ENCODE peak calls at places on chromosomes 1 and 21, in five cellular contexts. S, G, V, U and Q are unnamed samples.

GRCh38 chr1:220887202-220887867 is 8.1 kb downstream of the HLX start:
- DNase-seq in U (no peak), G (no peak), V (no peak), S (no peak), Q (no peak)

GRCh38 chr1:52288286-52288685 is 77.7 kb downstream of the CC2D1B start:
- DNase-seq in V (no peak), G (no peak), U (no peak), S (no peak), Q (no peak)

GRCh38 chr1:178143730-178144343 is 49.9 kb downstream of the RASAL2 start:
- DNase-seq in G (no peak), S (no peak), V (no peak), U (no peak), Q (no peak)

GRCh38 chr1:208181259-208181816 is 62.8 kb downstream of the PLXNA2 start:
- DNase-seq in G (no peak), V (no peak), S (no peak), U (no peak), Q (no peak)

GRCh38 chr1:53370369-53370961 is 42.6 kb upstream of the LRP8 start:
- DNase-seq in G (no peak), S (no peak), V (peak), U (peak), Q (no peak)

GRCh38 chr1:214933375-214933774 is 149.2 kb upstream of the KCNK2 start:
- DNase-seq in V (no peak), U (no peak), G (no peak), S (no peak), Q (no peak)

GRCh38 chr1:247373721-247374141 is 42.1 kb upstream of the ZNF496 start:
- DNase-seq in V (no peak), G (peak), S (peak), U (peak), Q (peak)

GRCh38 chr1:67683736-67684525 is 1.1 kb upstream of the GADD45A start:
- DNase-seq in S (no peak), V (no peak), U (no peak), G (peak), Q (no peak)

GRCh38 chr1:25066731-25067520 is 136.8 kb upstream of the RUNX3 start:
- DNase-seq in S (no peak), G (no peak), U (no peak), V (no peak), Q (no peak)

GRCh38 chr1:88917321-88918025 is 26.1 kb upstream of the GTF2B start:
- DNase-seq in U (no peak), G (no peak), S (no peak), V (no peak), Q (no peak)

GRCh38 chr1:154384650-154385557 is 20.2 kb upstream of the IL6R start:
- DNase-seq in S (no peak), U (no peak), V (no peak), G (no peak), Q (no peak)

GRCh38 chr1:156090822-156091188 is 8.5 kb upstream of the MEX3A start:
- DNase-seq in V (no peak), S (peak), U (peak), G (peak), Q (peak)

GRCh38 chr1:208179850-208180416 is 64.3 kb downstream of the PLXNA2 start:
- DNase-seq in S (no peak), G (no peak), U (no peak), V (no peak), Q (no peak)

GRCh38 chr1:36248250-36248894 is 24.1 kb downstream of the THRAP3 start:
- DNase-seq in U (peak), G (peak), S (peak), V (peak), Q (peak)

GRCh38 chr1:68795956-68796355 is 299.1 kb upstream of the DEPDC1 start:
- DNase-seq in S (no peak), V (no peak), U (no peak), G (no peak), Q (no peak)

GRCh38 chr1:84268346-84268745 is 33.2 kb upstream of the SAMD13 start:
- DNase-seq in S (no peak), V (no peak), U (no peak), G (no peak), Q (no peak)

GRCh38 chr1:192573499-192573898 is 2.1 kb upstream of the RGS1 start:
- DNase-seq in G (no peak), U (no peak), S (no peak), V (no peak), Q (no peak)

GRCh38 chr1:201656670-201657032 is 117.7 kb downstream of the NAV1 start:
- DNase-seq in U (no peak), V (no peak), G (no peak), S (no peak), Q (peak)

GRCh38 chr1:201662646-201663045 is 123.7 kb downstream of the NAV1 start:
- DNase-seq in G (no peak), V (no peak), U (no peak), S (no peak), Q (no peak)

GRCh38 chr1:201660931-201661822 is 122.2 kb downstream of the NAV1 start:
- DNase-seq in S (no peak), V (no peak), G (no peak), U (no peak), Q (no peak)

GRCh38 chr1:201661823-201662213 is 122.9 kb downstream of the NAV1 start:
- DNase-seq in S (no peak), U (no peak), G (no peak), V (no peak), Q (no peak)

DNA sequence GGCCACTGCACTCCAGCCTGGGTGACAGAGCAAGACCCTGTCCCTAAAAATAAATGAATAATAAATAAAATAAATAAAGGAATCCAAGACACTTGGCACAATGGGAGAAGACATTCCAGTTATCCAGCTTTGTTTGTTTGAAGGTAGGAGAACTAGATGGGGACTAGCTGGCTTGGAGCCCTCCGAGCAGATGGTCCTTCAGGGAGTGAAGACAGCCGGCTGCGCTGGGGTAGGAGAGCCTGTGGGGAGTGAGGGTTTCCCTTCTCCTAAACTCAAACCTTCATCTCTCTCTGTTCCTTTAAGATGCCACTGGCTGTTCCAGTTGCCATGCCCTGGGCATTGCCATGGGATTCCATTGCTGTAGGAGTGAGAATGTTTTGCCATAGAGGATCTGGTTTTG is 120.6 kb downstream of the NAV1 start:
- DNase-seq in U (no peak), G (no peak), V (no peak), S (no peak), Q (no peak)
- H3K27ac ChIP-seq in U (no peak), G (no peak), V (no peak), S (no peak), Q (no peak)

DNA sequence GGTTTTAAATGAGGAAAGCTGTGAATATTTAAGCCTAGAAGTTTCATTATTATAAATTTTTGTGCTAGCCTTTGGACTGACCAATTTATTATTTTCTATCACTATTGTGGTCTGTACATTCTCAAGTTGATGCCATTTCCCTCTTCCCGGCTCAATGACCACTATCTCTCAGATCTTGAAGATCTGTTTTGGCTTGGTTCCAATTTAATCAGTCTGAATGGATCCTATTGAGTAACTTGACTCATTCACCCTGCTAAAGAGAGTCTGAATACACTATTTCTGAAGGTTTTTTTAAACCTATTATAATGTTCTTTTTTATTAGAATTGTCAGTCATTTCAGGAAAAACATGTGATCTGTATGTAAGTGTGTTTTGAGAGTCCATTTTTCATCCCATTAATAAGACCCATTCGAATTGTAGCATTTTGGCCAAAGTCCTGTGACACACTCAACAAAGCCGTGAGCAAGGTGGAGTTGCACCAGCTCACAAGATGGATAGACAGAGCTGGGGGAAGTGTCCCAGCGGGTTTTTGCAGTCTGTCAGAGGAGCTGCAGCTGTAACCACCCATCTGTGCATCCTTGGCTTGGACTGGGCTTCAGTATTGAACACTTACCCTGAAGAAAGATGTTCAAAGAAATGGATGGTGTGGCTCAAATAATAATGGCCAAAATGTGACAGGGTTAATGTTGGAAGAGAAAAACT is 145.6 kb downstream of the NFIA start:
- DNase-seq in V (no peak), U (no peak), S (no peak), G (no peak), Q (no peak)
- H3K27ac ChIP-seq in V (no peak), U (no peak), S (no peak), G (no peak), Q (no peak)

GRCh38 chr21:26091480-26092018 is 79.0 kb downstream of the APP start:
- DNase-seq in G (no peak), V (no peak), S (no peak), U (no peak), Q (no peak)
- H3K27ac ChIP-seq in G (no peak), V (no peak), S (no peak), U (no peak), Q (no peak)

DNA sequence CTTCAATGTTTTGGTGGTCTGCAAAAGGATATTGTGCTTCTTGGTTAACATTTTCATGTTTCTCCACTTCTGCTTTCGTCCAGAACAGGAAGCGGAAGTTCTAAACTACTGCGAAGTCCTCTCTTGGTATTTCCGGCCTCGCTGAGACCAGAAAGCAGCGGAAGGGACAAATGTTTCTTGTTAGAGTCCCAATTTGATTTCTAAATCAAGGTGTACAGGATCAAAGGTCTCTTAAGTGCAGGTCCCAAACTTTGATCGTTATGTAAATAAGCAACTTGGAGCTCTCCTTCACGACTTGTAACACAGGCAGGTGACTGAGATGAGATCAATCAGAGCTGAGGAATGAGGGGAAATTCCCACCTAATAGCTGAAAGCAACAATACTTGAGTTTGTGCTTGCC is 40.1 kb upstream of the HMCN1 start:
- DNase-seq in V (no peak), G (no peak), S (no peak), U (no peak), Q (no peak)
- H3K27ac ChIP-seq in V (no peak), G (no peak), S (peak), U (peak), Q (no peak)

GRCh38 chr1:30981172-30981571 is 72.6 kb upstream of the SDC3 start:
- DNase-seq in U (no peak), G (no peak), S (no peak), V (no peak), Q (no peak)

GRCh38 chr1:30984991-30985503 is 76.5 kb upstream of the SDC3 start:
- DNase-seq in G (no peak), V (no peak), U (no peak), S (no peak), Q (no peak)

GRCh38 chr1:30982937-30983336 is 74.4 kb upstream of the SDC3 start:
- DNase-seq in G (no peak), V (no peak), S (no peak), U (no peak), Q (no peak)

GRCh38 chr1:30984167-30984870 is 75.8 kb upstream of the SDC3 start:
- DNase-seq in S (no peak), V (no peak), U (no peak), G (no peak), Q (no peak)

GRCh38 chr1:30982431-30982830 is 73.9 kb upstream of the SDC3 start:
- DNase-seq in U (no peak), S (no peak), G (no peak), V (no peak), Q (no peak)
- H3K27ac ChIP-seq in U (peak), S (no peak), G (no peak), V (no peak), Q (no peak)

GRCh38 chr1:42260376-42261078 is 74.5 kb downstream of the FOXJ3 start:
- DNase-seq in V (no peak), G (no peak), S (no peak), U (no peak), Q (no peak)
- H3K27ac ChIP-seq in V (no peak), G (no peak), S (no peak), U (no peak), Q (no peak)

GRCh38 chr21:43944757-43945156 is 67.4 kb upstream of the TRAPPC10 start:
- DNase-seq in V (no peak), S (no peak), U (no peak), G (no peak), Q (no peak)
- H3K27ac ChIP-seq in V (no peak), S (no peak), U (no peak), G (no peak), Q (no peak)

DNA sequence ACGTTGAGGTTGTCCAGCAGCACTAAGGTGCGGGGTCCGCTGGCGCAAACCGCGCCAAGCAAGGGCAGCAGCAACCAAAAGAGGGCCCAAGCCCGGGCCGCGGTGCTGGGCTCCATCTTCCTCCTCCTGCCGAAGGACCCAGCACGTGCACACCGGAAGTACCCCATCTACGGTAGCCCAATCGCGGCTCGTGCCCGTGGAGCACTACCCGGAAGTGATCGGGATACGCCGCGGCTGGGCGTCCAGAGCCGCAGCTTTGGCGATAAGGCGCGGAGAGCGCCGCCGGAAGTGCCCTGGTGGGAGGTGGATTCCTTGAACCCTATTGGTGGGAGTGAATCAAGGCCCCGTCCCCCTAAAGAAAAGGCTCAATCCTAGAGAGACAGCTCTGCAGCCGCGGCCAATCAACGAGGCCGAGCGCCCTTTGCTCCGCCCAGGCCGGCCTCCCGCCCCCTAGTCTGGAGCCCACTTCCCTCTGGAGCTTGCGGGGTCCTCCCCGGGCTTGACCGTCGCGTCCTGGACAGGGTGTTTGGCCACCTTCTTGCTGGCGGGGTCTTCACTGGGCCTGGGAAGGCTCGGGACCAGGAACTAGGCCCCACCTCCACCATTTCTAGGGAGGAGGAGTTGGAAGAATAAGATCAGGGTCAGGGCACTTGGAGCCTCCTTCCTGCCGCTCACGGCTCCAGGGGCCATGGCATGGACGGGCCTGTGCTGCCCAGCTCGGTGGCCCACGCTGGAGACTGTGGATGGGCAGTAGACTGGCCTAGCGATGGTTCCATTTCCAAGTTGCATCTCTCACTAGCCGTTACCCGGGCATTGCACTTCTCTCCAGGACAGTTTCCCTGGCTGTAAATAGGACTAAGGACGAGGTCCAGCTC is at the start of gene DDOST:
- DNase-seq in U (peak), V (peak), S (peak), G (peak), Q (peak)
- H3K27ac ChIP-seq in U (peak), V (peak), S (peak), G (peak), Q (peak)

DNA sequence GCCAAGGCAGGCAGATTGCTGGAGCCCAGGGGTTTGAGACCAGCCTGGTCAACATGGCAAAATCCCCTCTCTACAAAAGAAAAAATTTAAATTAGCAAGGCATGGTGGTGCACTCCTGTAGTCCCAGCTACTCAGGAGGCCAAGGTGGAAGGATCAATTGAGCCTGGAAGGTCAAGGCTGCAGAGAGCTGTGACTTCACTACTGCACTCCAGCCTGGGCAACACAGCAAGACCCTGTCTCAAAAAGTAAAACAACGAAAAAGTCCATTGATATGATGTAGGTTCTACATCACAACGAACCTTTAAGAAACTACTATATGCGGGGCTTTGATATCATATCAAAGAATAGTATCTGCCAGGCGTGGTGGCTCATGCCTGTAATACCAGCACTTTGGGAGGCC is 20.9 kb downstream of the PTAFR start:
- DNase-seq in U (no peak), G (no peak), S (no peak), V (no peak), Q (no peak)
- H3K27ac ChIP-seq in U (peak), G (no peak), S (no peak), V (no peak), Q (no peak)

GRCh38 chr1:21935891-21936365 is 1.2 kb downstream of the HSPG2 start:
- DNase-seq in G (no peak), S (no peak), V (no peak), U (peak), Q (peak)
- H3K27ac ChIP-seq in G (peak), S (peak), V (peak), U (peak), Q (peak)